ENCODE peak calls at places on chromosomes 2 and 18, in six cellular contexts. D is IMR-90, V is neuronal stem cell, P is H9, E is mesenchymal stem cell, T is H1. O is an unnamed sample.

GRCh38 chr18:58671941-58672565 is 788 bp downstream of the MALT1 start:
- DNase-seq in D (peak), V (no peak), P (no peak), E (peak), T (no peak), O (peak)

GRCh38 chr2:1701556-1702185 is 42.6 kb downstream of the PXDN start:
- DNase-seq in D (no peak), V (no peak), P (peak), E (no peak), T (no peak), O (no peak)

GRCh38 chr2:150679456-150680120 is 192.1 kb upstream of the RND3 start:
- DNase-seq in D (peak), V (no peak), P (no peak), E (no peak), T (no peak), O (peak)

GRCh38 chr2:107001964-107002696 is 116.2 kb upstream of the ST6GAL2 start:
- DNase-seq in D (peak), V (no peak), P (no peak), E (peak), T (no peak), O (peak)

GRCh38 chr2:224211821-224212220 is 172.7 kb upstream of the SERPINE2 start:
- DNase-seq in D (no peak), V (no peak), P (no peak), E (no peak), T (no peak), O (peak)

GRCh38 chr2:170813611-170814550 is 2.8 kb upstream of the GAD1 start:
- DNase-seq in D (peak), V (peak), P (peak), E (peak), T (peak), O (peak)

GRCh38 chr2:42197792-42198191 is 28.6 kb downstream of the EML4 start:
- DNase-seq in D (no peak), V (no peak), P (no peak), E (no peak), T (no peak), O (no peak)

GRCh38 chr2:162153608-162154224 is 1.7 kb upstream of the GCG start:
- DNase-seq in D (peak), V (peak), P (peak), E (peak), T (peak), O (peak)

GRCh38 chr2:217095511-217096205 is 235.8 kb upstream of the TNP1 start:
- DNase-seq in D (no peak), V (no peak), P (no peak), E (no peak), T (no peak), O (peak)

GRCh38 chr18:38545071-38545470 is 979.5 kb upstream of the CELF4 start:
- DNase-seq in D (no peak), V (no peak), P (peak), E (peak), T (peak), O (no peak)

GRCh38 chr2:181573140-181573736 is 83.7 kb downstream of the CERKL start:
- DNase-seq in D (peak), V (peak), P (no peak), E (peak), T (no peak), O (no peak)

GRCh38 chr2:228224410-228224809 is 42.9 kb upstream of the SPHKAP start:
- DNase-seq in D (no peak), V (no peak), P (no peak), E (no peak), T (no peak), O (no peak)

GRCh38 chr18:23357992-23358594 is 95.0 kb upstream of the RIOK3 start:
- DNase-seq in D (no peak), V (no peak), P (no peak), E (no peak), T (no peak), O (no peak)

GRCh38 chr2:141595531-141595930 is 535.3 kb downstream of the LRP1B start:
- DNase-seq in D (no peak), V (no peak), P (no peak), E (no peak), T (no peak), O (no peak)

GRCh38 chr2:113274427-113274826 is 4.3 kb downstream of the PAX8 start:
- DNase-seq in D (no peak), V (no peak), P (no peak), E (no peak), T (no peak), O (no peak)

GRCh38 chr2:144524190-144524957 is 4.5 kb upstream of the ZEB2 start:
- DNase-seq in D (no peak), V (peak), P (peak), E (no peak), T (peak), O (no peak)

GRCh38 chr18:48048251-48048650 is 117.8 kb upstream of the SMAD2 start:
- DNase-seq in D (no peak), V (no peak), P (no peak), E (no peak), T (no peak), O (no peak)

GRCh38 chr2:136098441-136098840 is 19.5 kb downstream of the CXCR4 start:
- DNase-seq in D (no peak), V (no peak), P (no peak), E (no peak), T (no peak), O (no peak)

GRCh38 chr2:132538331-132538855 is 121.8 kb downstream of the GPR39 start:
- DNase-seq in D (no peak), V (no peak), P (no peak), E (no peak), T (peak), O (no peak)

GRCh38 chr18:62744076-62744705 is 28.9 kb downstream of the PHLPP1 start:
- DNase-seq in D (peak), V (no peak), P (no peak), E (no peak), T (no peak), O (peak)

GRCh38 chr18:57803119-57803969 is at the start of gene ATP8B1:
- DNase-seq in D (peak), V (peak), P (peak), E (peak), T (peak), O (peak)

GRCh38 chr18:74897971-74898657 is 300.4 kb downstream of the ZNF407 start:
- DNase-seq in D (peak), V (no peak), P (no peak), E (peak), T (no peak), O (no peak)

GRCh38 chr18:37419272-37419671 is 146.3 kb downstream of the CELF4 start:
- DNase-seq in D (peak), V (no peak), P (no peak), E (no peak), T (no peak), O (peak)

GRCh38 chr2:232282486-232282885 is 96.1 kb upstream of the ALPP start:
- DNase-seq in D (no peak), V (no peak), P (no peak), E (no peak), T (no peak), O (no peak)

GRCh38 chr2:73239776-73240175 is 5.7 kb downstream of the CCT7 start:
- DNase-seq in D (peak), V (no peak), P (no peak), E (peak), T (no peak), O (no peak)

GRCh38 chr2:139924070-139924469 is 1143.9 kb upstream of the NXPH2 start:
- DNase-seq in D (no peak), V (no peak), P (peak), E (no peak), T (no peak), O (no peak)

GRCh38 chr18:41992066-41992465 is 37.0 kb downstream of the PIK3C3 start:
- DNase-seq in D (no peak), V (no peak), P (no peak), E (peak), T (no peak), O (no peak)

GRCh38 chr2:200600549-200601212 is 14.9 kb downstream of the AOX1 start:
- DNase-seq in D (peak), V (no peak), P (no peak), E (no peak), T (no peak), O (no peak)

GRCh38 chr2:181258761-181259160 is 198.4 kb upstream of the ITGA4 start:
- DNase-seq in D (peak), V (no peak), P (no peak), E (peak), T (no peak), O (peak)

GRCh38 chr2:207782238-207783030 is 12.7 kb upstream of the FZD5 start:
- DNase-seq in D (no peak), V (no peak), P (no peak), E (no peak), T (no peak), O (no peak)

GRCh38 chr18:22346968-22347611 is 70.6 kb downstream of the CTAGE1 start:
- DNase-seq in D (peak), V (peak), P (peak), E (peak), T (peak), O (peak)

GRCh38 chr2:105141099-105141614 is 100.4 kb upstream of the GPR45 start:
- DNase-seq in D (no peak), V (no peak), P (no peak), E (no peak), T (peak), O (no peak)

GRCh38 chr2:33307659-33308311 is 168.7 kb upstream of the RASGRP3 start:
- DNase-seq in D (no peak), V (no peak), P (no peak), E (no peak), T (no peak), O (no peak)

GRCh38 chr2:19812166-19812565 is 89.6 kb downstream of the TTC32 start:
- DNase-seq in D (no peak), V (no peak), P (peak), E (no peak), T (peak), O (no peak)

GRCh38 chr2:3466966-3467365 is 52.4 kb downstream of the ADI1 start:
- DNase-seq in D (no peak), V (no peak), P (no peak), E (no peak), T (no peak), O (no peak)
- H4K91ac ChIP-seq in D (no peak), V (no peak), P (no peak), E (no peak), T (no peak), O (no peak)

GRCh38 chr2:61536086-61536722 is 2.0 kb downstream of the XPO1 start:
- DNase-seq in D (peak), V (no peak), P (no peak), E (peak), T (no peak), O (no peak)

GRCh38 chr2:61535449-61535848 is 2.7 kb downstream of the XPO1 start:
- DNase-seq in D (no peak), V (no peak), P (no peak), E (no peak), T (no peak), O (no peak)

GRCh38 chr2:61536723-61537581 is 1.2 kb downstream of the XPO1 start:
- DNase-seq in D (peak), V (peak), P (peak), E (peak), T (peak), O (peak)

GRCh38 chr2:61537590-61538178 is 472 bp downstream of the XPO1 start:
- DNase-seq in D (no peak), V (peak), P (no peak), E (no peak), T (no peak), O (no peak)

GRCh38 chr2:61534926-61535325 is 3.2 kb downstream of the XPO1 start:
- DNase-seq in D (peak), V (no peak), P (no peak), E (no peak), T (no peak), O (no peak)
- H3K4me2 ChIP-seq in D (peak), V (no peak), P (peak), E (peak), T (peak), O (peak)

GRCh38 chr2:148716378-148716777 is 71.8 kb downstream of the EPC2 start:
- DNase-seq in D (no peak), V (no peak), P (no peak), E (no peak), T (no peak), O (no peak)

GRCh38 chr2:148719195-148719749 is 74.7 kb downstream of the EPC2 start:
- DNase-seq in D (no peak), V (no peak), P (no peak), E (no peak), T (no peak), O (no peak)

GRCh38 chr2:148720501-148720998 is 76.0 kb downstream of the EPC2 start:
- DNase-seq in D (peak), V (no peak), P (no peak), E (no peak), T (no peak), O (no peak)

GRCh38 chr2:148719941-148720436 is 75.4 kb downstream of the EPC2 start:
- DNase-seq in D (no peak), V (no peak), P (no peak), E (no peak), T (no peak), O (no peak)

GRCh38 chr2:148718039-148718438 is 73.5 kb downstream of the EPC2 start:
- DNase-seq in D (no peak), V (no peak), P (no peak), E (no peak), T (no peak), O (no peak)
- H4K91ac ChIP-seq in D (no peak), V (no peak), P (no peak), E (no peak), T (no peak), O (no peak)

DNA sequence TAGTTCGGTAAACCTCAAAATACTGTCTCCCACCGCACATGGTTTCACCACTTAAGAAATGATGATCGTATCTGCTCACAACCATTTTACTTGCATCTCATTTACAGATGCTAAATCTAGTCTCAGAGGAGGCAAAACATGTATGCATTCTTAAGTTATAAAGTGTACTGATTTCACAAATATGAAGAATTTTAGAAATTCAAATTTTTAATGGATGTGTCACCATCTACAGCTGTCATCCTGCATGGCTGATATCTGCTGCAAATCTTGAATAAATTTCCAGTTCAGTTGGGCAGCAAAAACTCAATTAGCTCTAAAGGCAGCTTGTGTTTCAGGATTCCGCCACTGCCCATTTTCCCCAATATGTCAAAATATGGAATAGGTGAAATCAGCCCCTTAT is 243.3 kb upstream of the KCNJ3 start:
- DNase-seq in D (no peak), V (no peak), P (no peak), E (no peak), T (no peak), O (no peak)
- H3K4me2 ChIP-seq in D (no peak), V (no peak), P (no peak), E (no peak), T (no peak), O (no peak)

DNA sequence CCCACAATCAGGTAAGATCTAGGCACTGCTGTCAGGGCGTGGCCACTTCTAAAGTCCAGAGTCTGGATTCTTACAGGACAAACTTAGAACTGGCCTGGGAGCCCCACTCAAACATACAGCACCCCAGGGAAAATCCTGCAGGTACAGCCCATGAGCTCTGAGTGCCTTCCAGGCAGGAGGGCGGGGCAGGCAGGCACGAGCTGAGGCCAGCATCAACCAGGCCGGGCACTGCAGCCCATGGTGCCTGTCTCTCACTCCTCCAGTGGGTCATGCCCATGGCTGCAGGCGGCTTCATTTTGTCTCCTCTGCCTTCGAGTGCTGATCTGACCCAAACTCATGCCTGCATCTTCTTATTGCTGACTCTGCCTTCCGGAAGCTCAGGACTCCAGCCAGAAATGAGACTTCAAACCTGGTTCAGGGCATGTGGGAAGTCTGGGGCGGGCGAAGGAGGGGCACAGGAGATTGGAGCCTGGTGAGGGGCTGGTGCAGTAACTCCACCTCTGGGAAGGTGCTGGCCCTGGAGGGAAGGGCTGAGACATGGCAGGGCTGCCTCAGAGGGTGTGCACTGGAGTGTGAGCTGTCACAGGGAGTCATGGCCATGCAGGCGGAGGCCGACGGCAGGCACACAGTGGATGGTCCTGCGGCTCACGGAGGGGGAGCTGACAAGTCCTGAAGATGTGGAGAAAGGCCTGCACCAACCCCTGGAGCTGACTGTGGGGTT is 40.5 kb downstream of the HS6ST1 start:
- DNase-seq in D (no peak), V (no peak), P (peak), E (no peak), T (no peak), O (peak)
- H4K91ac ChIP-seq in D (no peak), V (no peak), P (no peak), E (no peak), T (no peak), O (no peak)

GRCh38 chr2:99709229-99709628 is 219.4 kb upstream of the REV1 start:
- DNase-seq in D (no peak), V (no peak), P (no peak), E (no peak), T (no peak), O (no peak)

GRCh38 chr2:99710720-99711612 is 221.1 kb upstream of the REV1 start:
- DNase-seq in D (no peak), V (no peak), P (no peak), E (no peak), T (no peak), O (peak)

GRCh38 chr2:99708231-99708630 is 218.4 kb upstream of the REV1 start:
- DNase-seq in D (no peak), V (no peak), P (no peak), E (no peak), T (peak), O (no peak)

GRCh38 chr2:99706734-99707133 is 216.9 kb upstream of the REV1 start:
- DNase-seq in D (no peak), V (no peak), P (no peak), E (no peak), T (peak), O (no peak)

GRCh38 chr2:99707592-99707991 is 217.8 kb upstream of the REV1 start:
- DNase-seq in D (peak), V (no peak), P (no peak), E (peak), T (no peak), O (no peak)
- H3K4me2 ChIP-seq in D (peak), V (no peak), P (no peak), E (no peak), T (no peak), O (no peak)